ENCODE peak calls at places on chromosomes 6 and 20, in six cellular contexts. I, E, N, X, F and A are unnamed samples.

GRCh38 chr6:144343736-144344428 is 58.7 kb downstream of the UTRN start:
- DNase-seq in I (peak; percentile 27), E (no peak), N (no peak), X (no peak), F (no peak), A (no peak)

GRCh38 chr6:5260111-5260620 is 584 bp downstream of the LYRM4 start:
- DNase-seq in I (peak; percentile 85), E (peak; percentile 39), N (peak; percentile 77), X (peak; percentile 39), F (no peak), A (peak; percentile 51)

GRCh38 chr6:20197251-20197650 is 15.0 kb downstream of the MBOAT1 start:
- DNase-seq in I (no peak), E (no peak), N (no peak), X (no peak), F (peak; percentile 27), A (no peak)

GRCh38 chr6:155418017-155418749 is 37.5 kb downstream of the NOX3 start:
- DNase-seq in I (peak; percentile 47), E (peak; percentile 48), N (no peak), X (peak; percentile 65), F (no peak), A (peak; percentile 70)

GRCh38 chr6:134007077-134007476 is 45.3 kb downstream of the SLC2A12 start:
- DNase-seq in I (no peak), E (no peak), N (no peak), X (no peak), F (no peak), A (no peak)

GRCh38 chr6:107819976-107820551 is 4.0 kb downstream of the SCML4 start:
- DNase-seq in I (no peak), E (no peak), N (no peak), X (peak; percentile 1), F (peak; percentile 61), A (no peak)

GRCh38 chr6:142433419-142433818 is 131.6 kb downstream of the ADGRG6 start:
- DNase-seq in I (no peak), E (no peak), N (no peak), X (no peak), F (no peak), A (no peak)

GRCh38 chr6:155377061-155377460 is 62.8 kb upstream of the TFB1M start:
- DNase-seq in I (no peak), E (no peak), N (no peak), X (peak; percentile 96), F (no peak), A (peak; percentile 94)

GRCh38 chr6:160661129-160661723 is 2.8 kb downstream of the LPA start:
- DNase-seq in I (no peak), E (no peak), N (no peak), X (no peak), F (no peak), A (no peak)

GRCh38 chr6:48744948-48745347 is 634.0 kb upstream of the PTCHD4 start:
- DNase-seq in I (no peak), E (no peak), N (no peak), X (peak; percentile 61), F (no peak), A (peak; percentile 62)

GRCh38 chr20:35598899-35599775 is 16.5 kb upstream of the SPAG4 start:
- DNase-seq in I (peak; percentile 11), E (no peak), N (peak; percentile 30), X (no peak), F (no peak), A (no peak)

GRCh38 chr6:143692696-143693095 is 14.9 kb downstream of the PHACTR2 start:
- DNase-seq in I (no peak), E (no peak), N (no peak), X (no peak), F (no peak), A (no peak)

GRCh38 chr6:165889636-165890403 is 226.8 kb upstream of the PDE10A start:
- DNase-seq in I (peak; percentile 39), E (peak; percentile 42), N (no peak), X (peak; percentile 68), F (peak; percentile 65), A (peak; percentile 41)

GRCh38 chr6:143127941-143128340 is 67.3 kb downstream of the AIG1 start:
- DNase-seq in I (no peak), E (no peak), N (no peak), X (no peak), F (no peak), A (no peak)

GRCh38 chr6:49915035-49915434 is 48.7 kb upstream of the CRISP1 start:
- DNase-seq in I (no peak), E (no peak), N (no peak), X (no peak), F (peak; percentile 26), A (no peak)

GRCh38 chr20:61317966-61318520 is 66.0 kb downstream of the CDH4 start:
- DNase-seq in I (no peak), E (no peak), N (no peak), X (no peak), F (no peak), A (peak; percentile 46)

GRCh38 chr6:170166511-170167122 is 124.3 kb downstream of the DLL1 start:
- DNase-seq in I (no peak), E (no peak), N (peak; percentile 73), X (no peak), F (no peak), A (no peak)

GRCh38 chr20:44784688-44785087 is 25.7 kb downstream of the RIMS4 start:
- DNase-seq in I (no peak), E (no peak), N (no peak), X (no peak), F (no peak), A (no peak)

GRCh38 chr20:44788706-44789456 is 21.5 kb downstream of the RIMS4 start:
- DNase-seq in I (no peak), E (no peak), N (no peak), X (no peak), F (no peak), A (no peak)

GRCh38 chr20:44787299-44787698 is 23.0 kb downstream of the RIMS4 start:
- DNase-seq in I (no peak), E (no peak), N (no peak), X (no peak), F (no peak), A (no peak)

GRCh38 chr20:44781791-44782190 is 28.6 kb downstream of the RIMS4 start:
- DNase-seq in I (no peak), E (no peak), N (no peak), X (no peak), F (no peak), A (no peak)

GRCh38 chr20:44785768-44786167 is 24.6 kb downstream of the RIMS4 start:
- DNase-seq in I (no peak), E (no peak), N (no peak), X (no peak), F (peak; percentile 84), A (no peak)
- TF ChIP-seq CTCF in I (no peak), E (no peak), N (no peak), X (no peak), F (peak; percentile 21), A (no peak)

GRCh38 chr20:43906505-43907034 is 8.1 kb upstream of the TOX2 start:
- DNase-seq in I (no peak), E (no peak), N (no peak), X (no peak), F (no peak), A (no peak)

GRCh38 chr20:43911066-43911465 is 3.6 kb upstream of the TOX2 start:
- DNase-seq in I (no peak), E (no peak), N (no peak), X (peak; percentile 82), F (no peak), A (peak; percentile 79)

GRCh38 chr20:43910564-43910963 is 4.1 kb upstream of the TOX2 start:
- DNase-seq in I (no peak), E (no peak), N (no peak), X (no peak), F (no peak), A (no peak)

GRCh38 chr20:43909720-43910119 is 4.9 kb upstream of the TOX2 start:
- DNase-seq in I (no peak), E (no peak), N (no peak), X (no peak), F (no peak), A (no peak)

GRCh38 chr20:43909211-43909610 is 5.4 kb upstream of the TOX2 start:
- DNase-seq in I (no peak), E (no peak), N (no peak), X (no peak), F (no peak), A (no peak)
- TF ChIP-seq CTCF in I (no peak), E (no peak), N (no peak), X (no peak), F (no peak), A (no peak)

GRCh38 chr6:158220786-158221442 is 52.8 kb downstream of the GTF2H5 start:
- DNase-seq in I (peak; percentile 83), E (peak; percentile 70), N (peak; percentile 87), X (peak; percentile 78), F (peak; percentile 85), A (peak; percentile 74)

GRCh38 chr6:158222066-158222465 is 53.9 kb downstream of the GTF2H5 start:
- DNase-seq in I (no peak), E (no peak), N (no peak), X (no peak), F (no peak), A (no peak)

GRCh38 chr6:158213925-158214674 is 46.0 kb downstream of the GTF2H5 start:
- DNase-seq in I (peak; percentile 77), E (peak; percentile 56), N (peak; percentile 67), X (peak; percentile 83), F (peak; percentile 80), A (peak; percentile 82)

GRCh38 chr6:158219229-158219628 is 51.1 kb downstream of the GTF2H5 start:
- DNase-seq in I (no peak), E (no peak), N (no peak), X (peak; percentile 96), F (no peak), A (peak; percentile 96)

DNA sequence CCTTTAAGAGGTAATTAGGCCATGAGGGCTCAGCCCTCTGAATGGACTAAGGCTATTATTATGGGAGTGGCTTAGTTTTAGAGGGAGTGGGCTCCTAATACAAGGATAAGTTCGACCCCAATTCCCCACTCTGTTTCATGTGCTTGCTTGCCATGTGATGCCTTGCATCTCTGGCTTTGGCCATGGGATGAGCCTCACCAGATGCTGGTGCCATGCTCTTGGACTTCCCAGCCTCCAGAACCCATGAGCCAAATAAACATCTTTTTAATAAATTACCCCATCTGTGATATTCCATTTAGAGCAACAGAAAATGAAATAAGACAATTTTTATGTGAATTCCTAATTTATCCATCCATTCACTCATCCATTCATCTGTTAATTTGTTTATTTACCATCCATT is 50.3 kb downstream of the GTF2H5 start:
- DNase-seq in I (no peak), E (no peak), N (no peak), X (no peak), F (no peak), A (no peak)
- TF ChIP-seq CTCF in I (no peak), E (no peak), N (no peak), X (no peak), F (no peak), A (no peak)

GRCh38 chr6:111725446-111726112 is 119.9 kb upstream of the TRAF3IP2 start:
- DNase-seq in I (no peak), E (no peak), N (no peak), X (peak; percentile 32), F (no peak), A (no peak)

GRCh38 chr6:111727041-111727440 is 121.4 kb upstream of the TRAF3IP2 start:
- DNase-seq in I (no peak), E (no peak), N (no peak), X (peak; percentile 17), F (no peak), A (peak; percentile 88)

GRCh38 chr6:111724505-111724904 is 118.8 kb upstream of the TRAF3IP2 start:
- DNase-seq in I (peak; percentile 43), E (no peak), N (no peak), X (no peak), F (no peak), A (no peak)

GRCh38 chr6:111730835-111731234 is 125.2 kb upstream of the TRAF3IP2 start:
- DNase-seq in I (no peak), E (no peak), N (no peak), X (no peak), F (no peak), A (no peak)

GRCh38 chr6:111727798-111728197 is 122.1 kb upstream of the TRAF3IP2 start:
- DNase-seq in I (no peak), E (no peak), N (no peak), X (peak; percentile 20), F (peak; percentile 15), A (peak; percentile 59)
- TF ChIP-seq CTCF in I (no peak), E (no peak), N (no peak), X (peak; percentile 22), F (peak; percentile 48), A (peak; percentile 40)